ENCODE peak calls at places on chromosomes 16 and 17, in seven cellular contexts. Z, F, H, X, S, M and W are unnamed samples.

GRCh38 chr16:52812945-52813556 is 239.6 kb downstream of the CHD9NB start:
- DNase-seq in X (peak; percentile 70), Z (no peak), H (peak; percentile 76), F (no peak), M (no peak), S (no peak), W (no peak)

GRCh38 chr16:3999479-3999868 is 116.8 kb downstream of the ADCY9 start:
- DNase-seq in F (peak; percentile 19), M (no peak), S (no peak), H (no peak), X (peak; percentile 93), Z (peak; percentile 26), W (no peak)

GRCh38 chr17:60103957-60104356 is 25.2 kb upstream of the HEATR6 start:
- DNase-seq in F (no peak), M (no peak), X (no peak), S (no peak), Z (no peak), H (no peak), W (no peak)

GRCh38 chr16:49593423-49594040 is 219.9 kb downstream of the C16orf78 start:
- DNase-seq in S (no peak), F (no peak), H (no peak), Z (no peak), X (no peak), M (no peak), W (no peak)

GRCh38 chr16:459761-460160 is 34.3 kb downstream of the RAB11FIP3 start:
- DNase-seq in Z (no peak), H (no peak), S (no peak), M (no peak), X (no peak), F (no peak), W (no peak)

GRCh38 chr17:40484973-40485530 is 16.4 kb downstream of the TNS4 start:
- DNase-seq in S (no peak), Z (no peak), M (no peak), X (no peak), F (no peak), H (no peak), W (no peak)

GRCh38 chr17:32654351-32654750 is 167.6 kb downstream of the CDK5R1 start:
- DNase-seq in X (no peak), S (no peak), Z (no peak), F (no peak), H (no peak), M (no peak), W (no peak)

GRCh38 chr16:2846511-2847310 is 11.3 kb downstream of the PRSS22 start:
- DNase-seq in S (peak; percentile 62), H (no peak), M (no peak), X (peak; percentile 16), Z (no peak), F (no peak), W (no peak)

GRCh38 chr17:27489045-27489715 is 32.9 kb downstream of the KSR1 start:
- DNase-seq in F (no peak), S (peak; percentile 80), H (no peak), X (peak; percentile 84), M (no peak), Z (peak; percentile 65), W (no peak)

GRCh38 chr16:22141746-22142145 is 20.6 kb upstream of the SDR42E2 start:
- DNase-seq in F (no peak), M (no peak), S (no peak), Z (no peak), X (peak; percentile 24), H (no peak), W (no peak)

GRCh38 chr17:67891481-67892119 is 66.3 kb downstream of the BPTF start:
- DNase-seq in F (no peak), H (peak; percentile 3), X (peak; percentile 70), M (no peak), Z (peak; percentile 63), S (no peak), W (no peak)

GRCh38 chr16:86798247-86799041 is 220.1 kb downstream of the FOXL1 start:
- DNase-seq in F (no peak), H (peak; percentile 65), S (no peak), M (no peak), Z (no peak), X (no peak), W (no peak)

GRCh38 chr17:75289832-75290337 is 652 bp upstream of the SLC25A19 start:
- DNase-seq in H (peak; percentile 57), Z (peak; percentile 80), X (peak; percentile 68), F (no peak), M (no peak), S (no peak), W (no peak)